ENCODE peak calls at places on chromosomes 6 and 20, in five cellular contexts. R is prostate gland, H is GM23338, E is upper lobe of left lung, N is HepG2. J is an unnamed sample.

GRCh38 chr6:169933251-169933821 is 181.9 kb downstream of the ERMARD start:
- DNase-seq in R (no peak), H (no peak), E (no peak), N (no peak), J (peak; percentile 23)

GRCh38 chr20:62704341-62704948 is 4.2 kb upstream of the NTSR1 start:
- DNase-seq in R (peak; percentile 81), H (no peak), E (peak; percentile 74), N (peak; percentile 67), J (peak; percentile 75)

GRCh38 chr20:433300-433975 is 25.3 kb downstream of the RBCK1 start:
- DNase-seq in R (no peak), H (no peak), E (no peak), N (no peak), J (no peak)

GRCh38 chr6:31083742-31084354 is 28.5 kb downstream of the C6orf15 start:
- DNase-seq in R (no peak), H (peak; percentile 84), E (no peak), N (peak; percentile 34), J (peak; percentile 44)

GRCh38 chr20:55386686-55387085 is 618.6 kb downstream of the CBLN4 start:
- DNase-seq in R (no peak), H (no peak), E (no peak), N (no peak), J (no peak)

GRCh38 chr20:57843941-57844625 is 134.3 kb upstream of the PMEPA1 start:
- DNase-seq in R (no peak), H (no peak), E (no peak), N (no peak), J (no peak)

GRCh38 chr20:18404172-18404571 is 62.7 kb downstream of the DZANK1 start:
- DNase-seq in R (no peak), H (no peak), E (no peak), N (no peak), J (no peak)

GRCh38 chr20:17530716-17531536 is at the start of gene BFSP1:
- DNase-seq in R (peak; percentile 22), H (peak; percentile 88), E (peak; percentile 48), N (peak; percentile 55), J (peak; percentile 56)

GRCh38 chr6:36765943-36766648 is 68.5 kb downstream of the RAB44 start:
- DNase-seq in R (peak; percentile 75), H (peak; percentile 94), E (peak; percentile 84), N (peak; percentile 76), J (peak; percentile 88)

GRCh38 chr6:13079096-13079758 is 249.1 kb downstream of the TBC1D7 start:
- DNase-seq in R (no peak), H (peak; percentile 2), E (no peak), N (no peak), J (no peak)

GRCh38 chr6:127737009-127737486 is 160.1 kb downstream of the C6orf58 start:
- DNase-seq in R (peak; percentile 58), H (peak; percentile 84), E (peak; percentile 58), N (peak; percentile 63), J (peak; percentile 10)

GRCh38 chr6:16901777-16902176 is 140.5 kb upstream of the ATXN1 start:
- DNase-seq in R (peak; percentile 60), H (no peak), E (peak; percentile 82), N (no peak), J (peak; percentile 62)

GRCh38 chr20:63091901-63092659 is 85.3 kb upstream of the BHLHE23 start:
- DNase-seq in R (no peak), H (no peak), E (peak; percentile 19), N (no peak), J (peak; percentile 4)

GRCh38 chr6:2891768-2892170 is 11.3 kb downstream of the SERPINB9 start:
- DNase-seq in R (peak; percentile 70), H (no peak), E (no peak), N (no peak), J (peak; percentile 90)

GRCh38 chr20:45070932-45071632 is 29.8 kb downstream of the KCNS1 start:
- DNase-seq in R (no peak), H (no peak), E (no peak), N (no peak), J (no peak)

GRCh38 chr20:19949195-19949867 is 67.8 kb upstream of the NAA20 start:
- DNase-seq in R (no peak), H (no peak), E (no peak), N (no peak), J (no peak)

GRCh38 chr6:112877134-112878100 is 530.3 kb downstream of the RFPL4B start:
- DNase-seq in R (no peak), H (peak; percentile 56), E (no peak), N (no peak), J (no peak)

GRCh38 chr6:136307351-136307750 is 17.7 kb upstream of the BCLAF1 start:
- DNase-seq in R (no peak), H (no peak), E (no peak), N (no peak), J (no peak)

GRCh38 chr6:30013296-30013922 is 47.7 kb upstream of the POLR1H start:
- DNase-seq in R (no peak), H (peak; percentile 80), E (no peak), N (peak; percentile 17), J (no peak)

GRCh38 chr6:69022991-69023390 is 387.9 kb downstream of the ADGRB3 start:
- DNase-seq in R (no peak), H (no peak), E (no peak), N (no peak), J (no peak)

GRCh38 chr6:16097382-16098171 is 31.3 kb upstream of the MYLIP start:
- DNase-seq in R (no peak), H (no peak), E (no peak), N (no peak), J (no peak)

GRCh38 chr20:8335796-8336195 is 203.7 kb downstream of the PLCB1 start:
- DNase-seq in R (no peak), H (no peak), E (no peak), N (no peak), J (no peak)

DNA sequence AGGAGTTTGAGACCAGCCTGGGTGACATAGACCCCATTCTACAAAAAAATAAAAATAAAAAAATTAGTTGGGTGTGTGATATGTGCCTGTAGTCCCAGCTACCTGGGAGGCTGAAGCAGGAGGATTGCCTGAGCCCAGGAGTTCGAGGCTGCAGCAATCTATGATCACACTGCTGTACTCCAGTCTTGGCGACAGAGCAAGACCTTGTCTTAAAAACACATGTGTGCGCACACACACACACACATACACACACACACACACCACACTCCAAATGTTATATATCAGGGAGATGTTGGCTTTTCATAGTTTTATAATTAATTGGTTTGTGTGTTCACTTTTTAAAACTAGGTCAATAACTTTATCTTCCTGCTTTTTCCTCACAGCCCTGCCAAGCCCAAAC is 110.5 kb downstream of the RTN4IP1 start:
- DNase-seq in R (no peak), H (no peak), E (no peak), N (no peak), J (no peak)
- H3K4me3 ChIP-seq in R (no peak overlapping the region), H (no peak overlapping the region), E (no peak overlapping the region), N (no peak overlapping the region), J (no peak overlapping the region)

DNA sequence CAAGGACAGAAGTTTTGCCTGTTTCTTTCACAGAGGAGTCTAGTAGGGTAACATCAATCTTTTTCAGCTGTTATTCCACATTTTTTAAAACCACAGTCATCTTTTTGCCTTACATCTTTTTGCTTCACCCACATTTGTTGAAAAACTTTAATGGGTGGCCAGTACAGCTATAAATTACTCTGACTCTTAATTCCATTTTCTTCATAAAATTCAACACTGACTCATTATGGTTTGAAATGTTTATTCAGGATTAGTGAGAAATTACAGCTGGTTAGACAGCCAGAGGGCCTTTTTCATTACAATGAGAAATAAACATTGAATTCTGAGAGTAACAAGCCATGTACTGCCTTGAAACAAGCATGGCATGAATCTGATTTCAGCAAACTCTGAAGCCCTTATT is 19.6 kb downstream of the NDUFAF4 start:
- DNase-seq in R (no peak), H (no peak), E (no peak), N (no peak), J (no peak)
- TF ChIP-seq POLR2AphosphoS5 in R (no peak), H (no peak), E (no peak), N (no peak), J (peak; percentile 41)

GRCh38 chr20:46705378-46705729 is 4.1 kb upstream of the SLC2A10 start:
- DNase-seq in R (no peak), H (no peak), E (no peak), N (no peak), J (no peak)
- H3K27ac ChIP-seq in R (peak overlapping the region; percentile 74), H (no peak overlapping the region), E (no peak overlapping the region), N (no peak overlapping the region), J (no peak overlapping the region)

GRCh38 chr6:7910298-7910653 is 312 bp downstream of the TXNDC5 start:
- DNase-seq in R (no peak), H (peak; percentile 16), E (no peak), N (no peak), J (no peak)

GRCh38 chr6:7912024-7912423 is 1.4 kb upstream of the TXNDC5 start:
- DNase-seq in R (no peak), H (no peak), E (no peak), N (no peak), J (no peak)

GRCh38 chr6:7912736-7913517 is 2.3 kb upstream of the TXNDC5 start:
- DNase-seq in R (no peak), H (no peak), E (no peak), N (no peak), J (no peak)

GRCh38 chr6:7910654-7911344 is at the start of gene TXNDC5:
- DNase-seq in R (peak; percentile 67), H (peak; percentile 82), E (peak; percentile 77), N (peak; percentile 60), J (peak; percentile 86)

GRCh38 chr6:7911345-7911725 is 747 bp upstream of the TXNDC5 start:
- DNase-seq in R (no peak), H (peak; percentile 25), E (no peak), N (no peak), J (peak; percentile 47)
- H3K4me3 ChIP-seq in R (peak overlapping the region; percentile 79), H (peak overlapping the region; percentile 80), E (no peak overlapping the region), N (peak overlapping the region; percentile 69), J (peak overlapping the region; percentile 28)

DNA sequence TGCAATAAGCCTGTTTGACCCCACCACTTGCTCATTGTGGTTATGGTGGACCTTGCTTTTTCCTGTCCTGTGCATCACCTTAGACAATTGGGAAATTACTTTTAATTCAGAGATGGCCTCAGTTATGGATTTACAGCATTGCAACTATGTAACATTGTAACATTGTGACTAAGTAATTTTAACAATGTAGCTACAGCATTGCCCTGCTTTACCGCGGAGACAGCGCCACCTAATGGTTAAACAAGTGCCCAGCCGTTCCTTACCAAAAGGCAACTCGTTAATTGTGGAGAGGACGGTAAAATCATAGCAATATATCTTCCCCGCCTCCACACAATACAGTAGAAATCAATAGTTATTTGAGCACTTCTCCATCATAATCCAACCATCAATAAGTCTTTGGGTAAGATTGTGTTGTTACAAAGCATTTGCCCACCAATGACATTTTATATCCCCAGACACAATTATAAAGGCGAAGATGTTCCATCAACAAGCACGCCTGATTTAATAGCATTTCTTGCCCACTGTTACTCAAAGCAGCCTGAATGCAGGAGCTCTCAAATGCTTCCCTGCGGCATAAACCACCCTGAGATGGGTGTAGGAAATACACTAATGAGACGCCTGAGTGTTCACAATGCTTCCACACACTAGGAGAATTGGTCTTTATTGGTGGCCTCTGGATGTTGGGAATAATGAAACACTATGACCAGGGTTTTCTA is 93.7 kb downstream of the PROKR2 start:
- DNase-seq in R (peak; percentile 23), H (peak; percentile 88), E (peak; percentile 55), N (peak; percentile 67), J (peak; percentile 62)
- TF ChIP-seq POLR2AphosphoS5 in R (no peak), H (no peak), E (no peak), N (no peak), J (no peak)

DNA sequence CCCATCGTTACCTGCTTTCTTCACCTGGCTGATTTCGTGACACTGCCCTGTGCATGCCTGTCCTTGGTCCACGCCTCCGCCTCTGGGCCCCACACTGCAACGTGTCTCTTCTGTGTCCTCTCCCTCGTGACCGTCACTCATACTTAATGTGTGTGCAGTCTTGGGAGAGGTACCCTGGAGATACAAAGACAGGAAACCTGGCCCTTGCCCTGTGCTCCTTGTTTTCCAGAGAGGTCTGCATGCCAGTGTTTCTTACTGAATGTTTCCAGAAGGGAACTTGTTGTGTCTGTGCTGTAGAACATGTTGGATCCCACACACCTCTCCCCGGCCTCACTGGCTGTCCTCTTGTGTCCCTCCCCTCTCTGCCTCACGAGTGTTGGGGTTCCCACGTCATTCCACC is 45.8 kb downstream of the SNX9 start:
- DNase-seq in R (no peak), H (no peak), E (no peak), N (no peak), J (no peak)
- H3K27ac ChIP-seq in R (no peak overlapping the region), H (no peak overlapping the region), E (no peak overlapping the region), N (no peak overlapping the region), J (no peak overlapping the region)

J was measured in transverse colon.